ENCODE peak calls at places on chromosomes 12 and 14, in seven cellular contexts. Z is hypothalamus; F is naive thymus-derived CD4-positive, alpha-beta T cell; O is stimulated activated CD4-positive, alpha-beta T cell treated with anti-CD3 and anti-CD28 coated beads, Interleukin-1b, Interleukin-23, amount 100 ng/mL, for 24 hours; X is HuH-7; E is A172; N is lung microvascular endothelial cell. K is an unnamed sample.

GRCh38 chr12:113244015-113244983 is 23.0 kb downstream of the TPCN1 start:
- DNase-seq in X (no peak), Z (peak), F (no peak), N (peak), O (no peak), E (no peak), K (peak)

GRCh38 chr12:54603173-54603814 is 14.8 kb upstream of the PPP1R1A start:
- DNase-seq in X (peak), F (peak), O (peak), E (peak), Z (no peak), N (peak), K (peak)

GRCh38 chr14:52801014-52801708 is 9.8 kb upstream of the GNPNAT1 start:
- DNase-seq in F (no peak), O (no peak), N (peak), X (no peak), Z (no peak), E (peak), K (peak)

GRCh38 chr12:127729381-127729780 is 537.6 kb upstream of the TMEM132C start:
- DNase-seq in Z (no peak), E (peak), O (no peak), F (no peak), N (no peak), X (no peak), K (no peak)

GRCh38 chr12:86712425-86712843 is 456.2 kb upstream of the MGAT4C start:
- DNase-seq in N (peak), X (no peak), E (peak), Z (no peak), O (no peak), F (no peak), K (peak)

GRCh38 chr14:96673706-96674105 is 123.5 kb upstream of the VRK1 start:
- DNase-seq in O (no peak), N (no peak), Z (no peak), X (no peak), F (no peak), E (no peak), K (no peak)

GRCh38 chr14:65206448-65207096 is 104.3 kb upstream of the MAX start:
- DNase-seq in F (peak), N (peak), X (no peak), Z (no peak), E (peak), O (no peak), K (no peak)

GRCh38 chr12:109439181-109439580 is 37.9 kb downstream of the KCTD10 start:
- DNase-seq in X (no peak), E (no peak), O (no peak), N (no peak), F (no peak), Z (no peak), K (no peak)

GRCh38 chr12:18967814-18968213 is 161.7 kb upstream of the PLEKHA5 start:
- DNase-seq in X (no peak), N (peak), F (no peak), E (no peak), Z (no peak), O (no peak), K (no peak)

GRCh38 chr12:49925433-49926194 is 21.9 kb upstream of the FAIM2 start:
- DNase-seq in X (no peak), Z (no peak), E (no peak), O (no peak), N (no peak), F (no peak), K (no peak)

GRCh38 chr14:24255438-24255837 is 7.5 kb downstream of the TGM1 start:
- DNase-seq in F (no peak), O (no peak), N (no peak), E (no peak), Z (no peak), X (no peak), K (no peak)

GRCh38 chr12:128829870-128830504 is 6.2 kb upstream of the SLC15A4 start:
- DNase-seq in F (peak), N (no peak), E (no peak), O (no peak), Z (no peak), X (no peak), K (no peak)

GRCh38 chr12:133129368-133130037 is 571 bp downstream of the ZNF891 start:
- DNase-seq in N (peak), Z (no peak), X (no peak), F (no peak), E (peak), O (no peak), K (peak)

GRCh38 chr14:94045101-94045500 is 19.0 kb downstream of the OTUB2 start:
- DNase-seq in E (no peak), N (no peak), X (no peak), F (no peak), O (no peak), Z (no peak), K (no peak)

GRCh38 chr14:58296731-58297130 is 1.6 kb upstream of the ARID4A start:
- DNase-seq in O (no peak), N (peak), F (no peak), X (no peak), Z (no peak), E (peak), K (peak)

GRCh38 chr14:92737206-92737605 is 11.2 kb downstream of the LGMN start:
- DNase-seq in X (no peak), N (no peak), O (no peak), Z (no peak), E (no peak), F (no peak), K (no peak)

GRCh38 chr14:100022772-100023451 is 42.3 kb upstream of the EVL start:
- DNase-seq in X (no peak), E (peak), N (no peak), O (no peak), Z (no peak), F (no peak), K (no peak)

GRCh38 chr12:51751657-51752056 is 96.9 kb downstream of the FIGNL2 start:
- DNase-seq in N (peak), O (no peak), F (no peak), Z (peak), X (no peak), E (no peak), K (no peak)

GRCh38 chr12:47753021-47754001 is 5.4 kb downstream of the RAPGEF3 start:
- DNase-seq in X (no peak), F (no peak), Z (no peak), N (peak), E (peak), O (no peak), K (peak)

GRCh38 chr12:123681605-123682004 is 10.7 kb downstream of the TCTN2 start:
- DNase-seq in Z (no peak), O (no peak), X (no peak), E (no peak), F (no peak), N (no peak), K (no peak)

GRCh38 chr14:50051106-50051505 is 65.3 kb downstream of the VCPKMT start:
- DNase-seq in N (no peak), O (no peak), Z (no peak), F (no peak), X (no peak), E (no peak), K (no peak)

GRCh38 chr12:84636801-84637285 is 275.8 kb downstream of the SLC6A15 start:
- DNase-seq in O (no peak), N (no peak), E (no peak), Z (no peak), F (no peak), X (no peak), K (no peak)

GRCh38 chr12:112841891-112842290 is 50.3 kb downstream of the RPH3A start:
- DNase-seq in E (peak), O (no peak), X (no peak), Z (no peak), N (peak), F (no peak), K (peak)

GRCh38 chr14:99689266-99690236 is 5.5 kb downstream of the CYP46A1 start:
- DNase-seq in F (no peak), O (no peak), N (no peak), E (no peak), Z (no peak), X (no peak), K (no peak)

GRCh38 chr14:21311614-21312013 is 31.7 kb downstream of the RPGRIP1 start:
- DNase-seq in E (no peak), X (no peak), O (no peak), N (no peak), Z (no peak), F (no peak), K (no peak)

GRCh38 chr14:44833376-44833775 is 128.4 kb downstream of the KLHL28 start:
- DNase-seq in X (no peak), F (no peak), Z (no peak), O (no peak), N (no peak), E (peak), K (no peak)